ENCODE peak calls at places on chromosomes 1 and 21, in four cellular contexts. X is RWPE1; C is Jurkat, Clone E6-1; R is astrocyte of the spinal cord. S is an unnamed sample.

GRCh38 chr1:96641292-96641691 is 80.3 kb upstream of the PTBP2 start:
- DNase-seq in R (no peak), X (no peak), C (no peak), S (no peak)

GRCh38 chr1:6410248-6410893 is 9.3 kb downstream of the HES2 start:
- DNase-seq in X (no peak), C (no peak), R (no peak), S (no peak)

GRCh38 chr1:181213056-181213455 is 124.6 kb downstream of the IER5 start:
- DNase-seq in X (no peak), C (no peak), R (no peak), S (no peak)

GRCh38 chr1:30161953-30162352 is 561.4 kb downstream of the MATN1 start:
- DNase-seq in X (no peak), R (no peak), C (no peak), S (no peak)

GRCh38 chr1:230691615-230692014 is 22.3 kb downstream of the AGT start:
- DNase-seq in C (no peak), X (no peak), R (no peak), S (no peak)

GRCh38 chr1:225627304-225627947 is 25.5 kb downstream of the ENAH start:
- DNase-seq in X (no peak), C (no peak), R (no peak), S (no peak)

GRCh38 chr1:92465256-92465647 is 21.5 kb downstream of the GFI1 start:
- DNase-seq in R (no peak), X (no peak), C (no peak), S (no peak)

GRCh38 chr1:237890416-237890815 is 306 bp downstream of the ZP4 start:
- DNase-seq in X (no peak), R (no peak), C (no peak), S (no peak)

GRCh38 chr1:42971848-42972291 is 13.2 kb upstream of the SLC2A1 start:
- DNase-seq in C (no peak), R (peak), X (no peak), S (no peak)

GRCh38 chr1:2797741-2798016 is 3.8 kb downstream of the TTC34 start:
- DNase-seq in C (no peak), X (no peak), R (no peak), S (no peak)

GRCh38 chr1:168392958-168393357 is 112.3 kb downstream of the TBX19 start:
- DNase-seq in R (no peak), X (no peak), C (no peak), S (no peak)

GRCh38 chr1:206766251-206766856 is 4.2 kb upstream of the IL19 start:
- DNase-seq in R (peak), C (peak), X (no peak), S (peak)

GRCh38 chr1:209319549-209319948 is 264.0 kb upstream of the CAMK1G start:
- DNase-seq in X (peak), C (no peak), R (no peak), S (no peak)

GRCh38 chr21:42162831-42163510 is 56.0 kb upstream of the ABCG1 start:
- DNase-seq in R (no peak), X (no peak), C (no peak), S (no peak)

GRCh38 chr1:185551008-185551407 is 183.2 kb upstream of the HMCN1 start:
- DNase-seq in C (no peak), R (no peak), X (no peak), S (no peak)

GRCh38 chr21:27693376-27693775 is 726.5 kb upstream of the ADAMTS5 start:
- DNase-seq in X (peak), R (peak), C (no peak), S (no peak)

S was measured in stimulated activated naive CD4-positive, alpha-beta T cell treated with Interleukin-2 at 50 U/mL for 16 hours.